ENCODE peak calls at places on chromosomes 4 and X, in six cellular contexts. N is A549, T is HCT116, R is WTC11, F is H1, Q is HepG2. I is an unnamed sample.

GRCh38 chr4:16075061-16075460 is 8.8 kb downstream of the PROM1 start:
- DNase-seq in N (no peak), T (no peak), R (no peak), F (no peak), Q (no peak), I (no peak)

GRCh38 chrX:72115380-72115779 is 16.3 kb downstream of the RTL5 start:
- DNase-seq in N (no peak), T (no peak), R (no peak), F (no peak), Q (no peak), I (no peak)

GRCh38 chr4:177554966-177555574 is 112.8 kb upstream of the AGA start:
- DNase-seq in N (peak; percentile 19), T (no peak), R (no peak), F (no peak), Q (no peak), I (peak; percentile 38)

GRCh38 chr4:98626350-98626749 is 32.1 kb downstream of the TSPAN5 start:
- DNase-seq in N (peak; percentile 37), T (peak; percentile 92), R (peak; percentile 35), F (peak; percentile 31), Q (no peak), I (no peak)

GRCh38 chrX:12975670-12975965 is 708 bp downstream of the TMSB4X start:
- DNase-seq in N (no peak), T (no peak), R (no peak), F (no peak), Q (no peak), I (no peak)

GRCh38 chr4:151674804-151675290 is 86.0 kb downstream of the GATB start:
- DNase-seq in N (no peak), T (no peak), R (peak; percentile 76), F (peak; percentile 43), Q (no peak), I (no peak)

GRCh38 chr4:108681321-108681809 is 31.0 kb downstream of the OSTC start:
- DNase-seq in N (no peak), T (no peak), R (no peak), F (no peak), Q (no peak), I (no peak)

GRCh38 chr4:76969941-76970529 is 20.5 kb downstream of the SEPTIN11 start:
- DNase-seq in N (no peak), T (no peak), R (no peak), F (no peak), Q (no peak), I (no peak)

GRCh38 chrX:1239681-1240142 is 27.3 kb upstream of the CRLF2 start:
- DNase-seq in N (no peak), T (no peak), R (no peak), F (no peak), Q (no peak), I (no peak)

GRCh38 chr4:148054275-148054674 is 322.4 kb downstream of the ARHGAP10 start:
- DNase-seq in N (peak; percentile 4), T (no peak), R (no peak), F (no peak), Q (no peak), I (no peak)

GRCh38 chr4:139560396-139561084 is 4.5 kb upstream of the SETD7 start:
- DNase-seq in N (no peak), T (no peak), R (peak; percentile 26), F (no peak), Q (no peak), I (no peak)

GRCh38 chr4:146852365-146852764 is 93.3 kb downstream of the TTC29 start:
- DNase-seq in N (no peak), T (no peak), R (no peak), F (no peak), Q (no peak), I (no peak)

GRCh38 chr4:6021831-6022606 is 3.8 kb upstream of the C4orf50 start:
- DNase-seq in N (no peak), T (no peak), R (no peak), F (no peak), Q (no peak), I (no peak)

DNA sequence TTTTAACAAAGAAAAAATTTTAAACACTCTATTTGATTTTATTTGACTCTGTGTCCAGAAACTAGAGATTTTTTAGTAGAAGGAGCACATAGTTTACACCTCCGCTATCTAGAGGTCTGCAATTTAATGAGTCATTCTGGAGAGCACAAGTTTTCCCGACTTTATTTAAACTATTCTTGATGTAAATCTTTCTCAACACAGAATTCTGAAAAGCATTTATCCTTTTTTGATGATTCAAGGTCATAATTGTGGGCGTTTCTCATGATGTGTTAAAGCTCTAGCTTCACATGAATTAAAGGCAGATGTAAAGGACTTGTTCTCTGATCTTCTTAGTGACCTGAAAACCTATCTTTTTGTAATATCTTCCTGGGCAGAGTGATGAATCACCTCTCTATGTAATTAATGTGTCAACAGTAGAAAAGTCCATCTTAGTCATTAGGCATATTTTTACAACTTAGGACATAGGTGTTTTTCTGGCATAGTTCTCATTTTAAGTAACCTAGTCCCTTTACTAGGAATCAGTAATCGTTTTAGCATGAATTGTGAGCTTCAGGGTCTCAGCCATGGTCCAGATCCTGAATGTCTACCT is 128.8 kb downstream of the COMMD8 start:
- DNase-seq in N (no peak), T (no peak), R (no peak), F (no peak), Q (no peak), I (no peak)
- TF ChIP-seq MAX in N (no peak), T (no peak), R (no peak), F (no peak), Q (no peak), I (no peak)

GRCh38 chr4:186727977-186728519 is 4.4 kb upstream of the FAT1 start:
- DNase-seq in N (peak; percentile 72), T (peak; percentile 63), R (peak; percentile 30), F (no peak), Q (peak; percentile 34), I (peak; percentile 17)
- TF ChIP-seq MAX in N (no peak), T (no peak), R (no peak), F (no peak), Q (no peak), I (no peak)

DNA sequence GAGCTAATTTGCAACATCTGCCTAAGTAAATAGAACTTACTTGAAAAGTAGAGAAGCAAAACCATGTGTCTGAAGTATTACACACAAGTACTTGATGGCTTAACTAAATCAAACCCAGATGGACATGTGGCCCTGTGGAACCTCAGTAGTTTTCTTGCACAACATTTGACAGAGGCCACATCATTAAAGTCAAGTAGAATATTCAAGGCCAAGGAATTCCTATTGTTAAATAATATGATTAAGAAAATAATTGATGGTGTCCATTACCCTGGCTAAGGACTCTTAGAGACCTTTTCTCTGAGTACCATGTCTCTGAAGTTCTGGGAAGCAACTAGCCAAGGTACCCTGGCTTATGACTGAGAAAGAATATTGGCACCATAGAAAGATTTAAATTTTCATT is 135.4 kb upstream of the OTUD4 start:
- DNase-seq in N (no peak), T (no peak), R (no peak), F (no peak), Q (no peak), I (no peak)
- TF ChIP-seq MAX in N (no peak), T (no peak), R (no peak), F (no peak), Q (no peak), I (no peak)

GRCh38 chrX:25012433-25012735 is 3.4 kb downstream of the ARX start:
- DNase-seq in N (no peak), T (no peak), R (peak; percentile 36), F (no peak), Q (no peak), I (no peak)
- TF ChIP-seq MAX in N (no peak), T (no peak), R (no peak), F (no peak), Q (no peak), I (no peak)